ENCODE peak calls at places on chromosomes 6 and 20, in eight cellular contexts. One of them, this sample, is unnamed.

GRCh38 chr6:143673638-143674037 is 4.1 kb upstream of the PHACTR2 start:
- DNase-seq in WTC11: no peak
- DNase-seq in A549: peak; percentile 77
- DNase-seq in NB4: no peak
- DNase-seq in K562: no peak
- DNase-seq in HCT116: peak; percentile 68
- DNase-seq in H1: peak; percentile 68
- DNase-seq in endothelial cell of umbilical vein: peak; percentile 84
- DNase-seq in this sample: peak; percentile 69

GRCh38 chr6:39646751-39647420 is 78.3 kb downstream of the KIF6 start:
- DNase-seq in WTC11: no peak
- DNase-seq in A549: no peak
- DNase-seq in NB4: no peak
- DNase-seq in K562: no peak
- DNase-seq in HCT116: no peak
- DNase-seq in H1: no peak
- DNase-seq in endothelial cell of umbilical vein: no peak
- DNase-seq in this sample: no peak

GRCh38 chr20:36548704-36549627 is 7.6 kb downstream of the MYL9 start:
- DNase-seq in WTC11: no peak
- DNase-seq in A549: no peak
- DNase-seq in NB4: no peak
- DNase-seq in K562: no peak
- DNase-seq in HCT116: no peak
- DNase-seq in H1: no peak
- DNase-seq in endothelial cell of umbilical vein: no peak
- DNase-seq in this sample: no peak

GRCh38 chr20:44643596-44644383 is 7.7 kb downstream of the ADA start:
- DNase-seq in WTC11: peak; percentile 45
- DNase-seq in A549: peak; percentile 93
- DNase-seq in NB4: peak; percentile 59
- DNase-seq in K562: no peak
- DNase-seq in HCT116: no peak
- DNase-seq in H1: peak; percentile 57
- DNase-seq in endothelial cell of umbilical vein: peak; percentile 99
- DNase-seq in this sample: peak; percentile 47

GRCh38 chr6:107689190-107689589 is 134.9 kb downstream of the SCML4 start:
- DNase-seq in WTC11: no peak
- DNase-seq in A549: no peak
- DNase-seq in NB4: no peak
- DNase-seq in K562: no peak
- DNase-seq in HCT116: no peak
- DNase-seq in H1: no peak
- DNase-seq in endothelial cell of umbilical vein: no peak
- DNase-seq in this sample: no peak

GRCh38 chr6:78436335-78436734 is 431.0 kb upstream of the IRAK1BP1 start:
- DNase-seq in WTC11: no peak
- DNase-seq in A549: peak; percentile 10
- DNase-seq in NB4: peak; percentile 34
- DNase-seq in K562: no peak
- DNase-seq in HCT116: peak; percentile 19
- DNase-seq in H1: no peak
- DNase-seq in endothelial cell of umbilical vein: peak; percentile 43
- DNase-seq in this sample: peak; percentile 1

GRCh38 chr20:50191065-50191565 is 485 bp downstream of the CEBPB start:
- DNase-seq in WTC11: no peak
- DNase-seq in A549: no peak
- DNase-seq in NB4: peak; percentile 81
- DNase-seq in K562: peak; percentile 75
- DNase-seq in HCT116: no peak
- DNase-seq in H1: no peak
- DNase-seq in endothelial cell of umbilical vein: peak; percentile 36
- DNase-seq in this sample: no peak

GRCh38 chr20:36754656-36755222 is 8.8 kb upstream of the NDRG3 start:
- DNase-seq in WTC11: peak; percentile 54
- DNase-seq in A549: peak; percentile 77
- DNase-seq in NB4: peak; percentile 75
- DNase-seq in K562: peak; percentile 69
- DNase-seq in HCT116: peak; percentile 37
- DNase-seq in H1: no peak
- DNase-seq in endothelial cell of umbilical vein: peak; percentile 78
- DNase-seq in this sample: peak; percentile 84

GRCh38 chr20:59182401-59183044 is 18.9 kb downstream of the ZNF831 start:
- DNase-seq in WTC11: no peak
- DNase-seq in A549: no peak
- DNase-seq in NB4: peak; percentile 67
- DNase-seq in K562: no peak
- DNase-seq in HCT116: no peak
- DNase-seq in H1: no peak
- DNase-seq in endothelial cell of umbilical vein: no peak
- DNase-seq in this sample: no peak

GRCh38 chr6:17021539-17021889 is 80.3 kb upstream of the STMND1 start:
- DNase-seq in WTC11: no peak
- DNase-seq in A549: no peak
- DNase-seq in NB4: no peak
- DNase-seq in K562: no peak
- DNase-seq in HCT116: no peak
- DNase-seq in H1: no peak
- DNase-seq in endothelial cell of umbilical vein: no peak
- DNase-seq in this sample: no peak

GRCh38 chr6:141561154-141561553 is 571.6 kb upstream of the GJE1 start:
- DNase-seq in WTC11: no peak
- DNase-seq in A549: no peak
- DNase-seq in NB4: no peak
- DNase-seq in K562: no peak
- DNase-seq in HCT116: no peak
- DNase-seq in H1: no peak
- DNase-seq in endothelial cell of umbilical vein: no peak
- DNase-seq in this sample: peak; percentile 27

GRCh38 chr6:139472341-139473038 is 98.0 kb upstream of the CITED2 start:
- DNase-seq in WTC11: no peak
- DNase-seq in A549: no peak
- DNase-seq in NB4: no peak
- DNase-seq in K562: no peak
- DNase-seq in HCT116: no peak
- DNase-seq in H1: no peak
- DNase-seq in endothelial cell of umbilical vein: no peak
- DNase-seq in this sample: no peak

GRCh38 chr6:129183681-129184216 is 300.8 kb downstream of the LAMA2 start:
- DNase-seq in WTC11: no peak
- DNase-seq in A549: no peak
- DNase-seq in NB4: peak; percentile 4
- DNase-seq in K562: no peak
- DNase-seq in HCT116: peak; percentile 56
- DNase-seq in H1: no peak
- DNase-seq in endothelial cell of umbilical vein: peak; percentile 7
- DNase-seq in this sample: no peak

GRCh38 chr6:41720783-41721182 is 14.6 kb downstream of the TFEB start:
- DNase-seq in WTC11: no peak
- DNase-seq in A549: no peak
- DNase-seq in NB4: no peak
- DNase-seq in K562: no peak
- DNase-seq in HCT116: no peak
- DNase-seq in H1: no peak
- DNase-seq in endothelial cell of umbilical vein: no peak
- DNase-seq in this sample: no peak

GRCh38 chr6:41721396-41721795 is 14.0 kb downstream of the TFEB start:
- DNase-seq in WTC11: no peak
- DNase-seq in A549: no peak
- DNase-seq in NB4: no peak
- DNase-seq in K562: no peak
- DNase-seq in HCT116: no peak
- DNase-seq in H1: no peak
- DNase-seq in endothelial cell of umbilical vein: no peak
- DNase-seq in this sample: no peak

GRCh38 chr6:41724638-41725501 is 10.5 kb downstream of the TFEB start:
- DNase-seq in WTC11: no peak
- DNase-seq in A549: no peak
- DNase-seq in NB4: no peak
- DNase-seq in K562: no peak
- DNase-seq in HCT116: no peak
- DNase-seq in H1: no peak
- DNase-seq in endothelial cell of umbilical vein: no peak
- DNase-seq in this sample: no peak

GRCh38 chr6:41723936-41724637 is 11.3 kb downstream of the TFEB start:
- DNase-seq in WTC11: no peak
- DNase-seq in A549: no peak
- DNase-seq in NB4: peak; percentile 38
- DNase-seq in K562: no peak
- DNase-seq in HCT116: no peak
- DNase-seq in H1: no peak
- DNase-seq in endothelial cell of umbilical vein: no peak
- DNase-seq in this sample: no peak

DNA sequence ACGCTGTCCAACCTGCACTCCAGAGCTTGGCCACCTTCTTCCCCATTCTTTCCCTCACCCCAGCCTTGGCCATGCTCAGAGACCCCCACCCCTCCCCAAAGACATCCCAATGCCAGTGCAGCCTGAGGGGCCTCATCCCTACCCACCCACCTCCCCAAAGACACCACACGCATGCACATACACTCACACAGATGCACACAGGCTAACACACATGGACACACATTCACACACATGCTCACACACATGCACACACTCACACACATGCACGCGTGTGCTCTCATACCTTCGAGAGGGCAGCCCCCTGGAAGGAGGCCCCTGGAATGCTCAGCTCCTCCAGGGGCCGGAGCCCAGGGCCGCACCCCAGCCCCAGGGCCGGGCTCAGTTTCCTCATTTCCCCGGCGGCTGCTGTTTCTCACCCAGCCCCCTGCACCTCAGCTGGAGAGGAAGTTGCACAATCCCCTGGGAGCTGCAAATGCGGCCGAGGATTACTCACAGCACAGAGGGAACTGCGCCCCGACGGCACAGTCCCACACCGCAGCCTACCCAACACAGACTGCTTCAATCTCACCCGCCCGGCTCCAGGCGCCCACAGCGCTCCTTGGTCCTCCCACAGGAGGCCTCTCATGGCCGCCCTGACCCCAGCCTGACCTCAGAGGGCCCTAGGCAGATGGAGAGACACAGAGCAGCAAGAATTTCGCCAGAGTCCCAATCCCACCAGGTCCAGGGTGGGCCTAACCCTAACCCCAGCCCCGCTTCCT is 12.1 kb downstream of the TFEB start:
- DNase-seq in WTC11: peak; percentile 36
- DNase-seq in A549: peak; percentile 63
- DNase-seq in NB4: peak; percentile 99
- DNase-seq in K562: peak; percentile 52
- DNase-seq in HCT116: no peak
- DNase-seq in H1: no peak
- DNase-seq in endothelial cell of umbilical vein: no peak
- DNase-seq in this sample: peak; percentile 77
- TF ChIP-seq MAX in WTC11: no peak
- TF ChIP-seq MAX in A549: peak; percentile 52
- TF ChIP-seq MAX in NB4: peak; percentile 66
- TF ChIP-seq MAX in K562: peak; percentile 31
- TF ChIP-seq MAX in HCT116: no peak
- TF ChIP-seq MAX in H1: no peak
- TF ChIP-seq MAX in endothelial cell of umbilical vein: no peak
- TF ChIP-seq MAX in this sample: peak; percentile 81

GRCh38 chr20:47263502-47264084 is 92.9 kb downstream of the ZMYND8 start:
- DNase-seq in WTC11: no peak
- DNase-seq in A549: no peak
- DNase-seq in NB4: no peak
- DNase-seq in K562: no peak
- DNase-seq in HCT116: no peak
- DNase-seq in H1: no peak
- DNase-seq in endothelial cell of umbilical vein: no peak
- DNase-seq in this sample: no peak
- TF ChIP-seq MAX in WTC11: no peak
- TF ChIP-seq MAX in A549: no peak
- TF ChIP-seq MAX in NB4: no peak
- TF ChIP-seq MAX in K562: no peak
- TF ChIP-seq MAX in HCT116: no peak
- TF ChIP-seq MAX in H1: no peak
- TF ChIP-seq MAX in endothelial cell of umbilical vein: no peak
- TF ChIP-seq MAX in this sample: no peak

GRCh38 chr20:39830903-39831302 is 858.1 kb downstream of the MAFB start:
- DNase-seq in WTC11: no peak
- DNase-seq in A549: no peak
- DNase-seq in NB4: no peak
- DNase-seq in K562: no peak
- DNase-seq in HCT116: no peak
- DNase-seq in H1: no peak
- DNase-seq in endothelial cell of umbilical vein: no peak
- DNase-seq in this sample: no peak

GRCh38 chr20:39825950-39826349 is 863.1 kb downstream of the MAFB start:
- DNase-seq in WTC11: no peak
- DNase-seq in A549: no peak
- DNase-seq in NB4: peak; percentile 4
- DNase-seq in K562: no peak
- DNase-seq in HCT116: no peak
- DNase-seq in H1: no peak
- DNase-seq in endothelial cell of umbilical vein: peak; percentile 51
- DNase-seq in this sample: no peak

GRCh38 chr20:39829713-39830112 is 859.3 kb downstream of the MAFB start:
- DNase-seq in WTC11: no peak
- DNase-seq in A549: no peak
- DNase-seq in NB4: peak; percentile 11
- DNase-seq in K562: no peak
- DNase-seq in HCT116: no peak
- DNase-seq in H1: no peak
- DNase-seq in endothelial cell of umbilical vein: no peak
- DNase-seq in this sample: no peak

GRCh38 chr20:39825524-39825923 is 863.4 kb downstream of the DHX35 start:
- DNase-seq in WTC11: no peak
- DNase-seq in A549: no peak
- DNase-seq in NB4: no peak
- DNase-seq in K562: no peak
- DNase-seq in HCT116: no peak
- DNase-seq in H1: no peak
- DNase-seq in endothelial cell of umbilical vein: no peak
- DNase-seq in this sample: no peak

DNA sequence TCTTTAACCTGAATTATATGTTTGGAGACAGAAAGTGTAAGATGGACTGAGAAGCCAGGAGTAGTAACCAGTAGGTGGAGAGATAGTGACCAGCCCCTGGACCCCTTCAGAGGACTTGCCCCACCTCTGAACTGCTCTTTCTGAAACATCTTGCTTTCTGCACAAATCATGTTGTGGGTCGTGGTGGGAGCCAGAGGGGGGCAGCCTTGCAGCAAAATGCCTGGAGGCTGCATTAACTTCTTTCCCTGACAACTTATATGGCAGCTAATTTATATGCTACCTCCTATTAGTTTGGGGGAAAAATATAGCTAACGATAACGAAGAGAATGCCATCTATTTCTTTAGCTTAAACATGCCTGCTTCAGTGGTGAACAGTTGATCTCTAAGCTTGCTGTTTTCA is 859.8 kb downstream of the MAFB start:
- DNase-seq in WTC11: peak; percentile 48
- DNase-seq in A549: no peak
- DNase-seq in NB4: peak; percentile 25
- DNase-seq in K562: no peak
- DNase-seq in HCT116: no peak
- DNase-seq in H1: peak; percentile 7
- DNase-seq in endothelial cell of umbilical vein: no peak
- DNase-seq in this sample: no peak
- TF ChIP-seq MAX in WTC11: no peak
- TF ChIP-seq MAX in A549: no peak
- TF ChIP-seq MAX in NB4: no peak
- TF ChIP-seq MAX in K562: no peak
- TF ChIP-seq MAX in HCT116: no peak
- TF ChIP-seq MAX in H1: no peak
- TF ChIP-seq MAX in endothelial cell of umbilical vein: no peak
- TF ChIP-seq MAX in this sample: no peak

GRCh38 chr6:95553880-95554279 is 23.5 kb upstream of the MANEA start:
- DNase-seq in WTC11: no peak
- DNase-seq in A549: no peak
- DNase-seq in NB4: no peak
- DNase-seq in K562: no peak
- DNase-seq in HCT116: no peak
- DNase-seq in H1: no peak
- DNase-seq in endothelial cell of umbilical vein: no peak
- DNase-seq in this sample: no peak
- TF ChIP-seq MAX in WTC11: no peak
- TF ChIP-seq MAX in A549: no peak
- TF ChIP-seq MAX in NB4: no peak
- TF ChIP-seq MAX in K562: no peak
- TF ChIP-seq MAX in HCT116: no peak
- TF ChIP-seq MAX in H1: no peak
- TF ChIP-seq MAX in endothelial cell of umbilical vein: no peak
- TF ChIP-seq MAX in this sample: no peak

This sample was measured in HepG2.